ENCODE peak calls at places on chromosome 11, in nine cellular contexts. N, I, F, M, U, V, Z, C and G are unnamed samples.

GRCh38 chr11:60182546-60183330 is at the start of gene MS4A6A:
- DNase-seq in N (no peak), I (no peak), F (no peak), M (no peak), U (no peak), V (no peak), Z (no peak), C (no peak), G (no peak)

GRCh38 chr11:12573707-12574106 is 100.5 kb upstream of the TEAD1 start:
- DNase-seq in N (no peak), I (no peak), F (peak; percentile 34), M (no peak), U (no peak), V (no peak), Z (no peak), C (no peak), G (no peak)

GRCh38 chr11:103601230-103601846 is 435.1 kb upstream of the DDI1 start:
- DNase-seq in N (no peak), I (no peak), F (peak; percentile 72), M (peak; percentile 21), U (peak; percentile 71), V (peak; percentile 18), Z (peak; percentile 76), C (peak; percentile 41), G (peak; percentile 38)

GRCh38 chr11:35593143-35593542 is 25.1 kb upstream of the FJX1 start:
- DNase-seq in N (no peak), I (no peak), F (peak; percentile 97), M (no peak), U (peak; percentile 92), V (no peak), Z (no peak), C (peak; percentile 89), G (no peak)

GRCh38 chr11:134580635-134581025 is 168.6 kb upstream of the B3GAT1 start:
- DNase-seq in N (no peak), I (no peak), F (no peak), M (no peak), U (no peak), V (no peak), Z (no peak), C (no peak), G (peak; percentile 3)

GRCh38 chr11:20762112-20762511 is 92.7 kb downstream of the NELL1 start:
- DNase-seq in N (no peak), I (no peak), F (no peak), M (no peak), U (peak; percentile 98), V (peak; percentile 77), Z (no peak), C (no peak), G (no peak)

GRCh38 chr11:23112987-23113886 is 253.0 kb upstream of the CCDC179 start:
- DNase-seq in N (no peak), I (peak; percentile 63), F (peak; percentile 56), M (no peak), U (peak; percentile 74), V (peak; percentile 20), Z (peak; percentile 39), C (peak; percentile 32), G (peak; percentile 43)

GRCh38 chr11:96259053-96259837 is 83.8 kb downstream of the MAML2 start:
- DNase-seq in N (no peak), I (no peak), F (peak; percentile 78), M (no peak), U (peak; percentile 36), V (no peak), Z (no peak), C (no peak), G (no peak)